ENCODE peak calls at places on chromosomes 13 and 19, in four cellular contexts. J is CD4-positive, alpha-beta T cell; D is omental fat pad; X is fibroblast of mammary gland. H is an unnamed sample.

GRCh38 chr19:36771275-36772231 is 1.1 kb downstream of the ZNF850 start:
- DNase-seq in J (no peak), D (peak), X (peak), H (no peak)

GRCh38 chr13:27449081-27449603 is 1.2 kb downstream of the MTIF3 start:
- DNase-seq in J (no peak), D (no peak), X (no peak), H (no peak)

GRCh38 chr19:50821622-50822021 is 2.0 kb downstream of the KLK1 start:
- DNase-seq in J (no peak), D (no peak), X (no peak), H (no peak)

GRCh38 chr13:91722267-91722884 is 324.0 kb downstream of the GPC5 start:
- DNase-seq in J (no peak), D (no peak), X (peak), H (no peak)

GRCh38 chr13:46578590-46578975 is 25.6 kb downstream of the LRCH1 start:
- DNase-seq in J (no peak), D (no peak), X (no peak), H (no peak)

GRCh38 chr13:110610955-110611595 is 4.3 kb upstream of the NAXD start:
- DNase-seq in J (no peak), D (no peak), X (no peak), H (no peak)

GRCh38 chr19:49845433-49845832 is 5.5 kb upstream of the PTOV1 start:
- DNase-seq in J (no peak), D (no peak), X (no peak), H (no peak)

GRCh38 chr19:35202722-35203674 is 25.5 kb downstream of the FAM187B start:
- DNase-seq in J (no peak), D (no peak), X (no peak), H (no peak)

GRCh38 chr13:39577833-39578232 is 25.2 kb downstream of the LHFPL6 start:
- DNase-seq in J (no peak), D (no peak), X (no peak), H (no peak)

GRCh38 chr13:107551521-107551920 is 663.8 kb downstream of the LIG4 start:
- DNase-seq in J (no peak), D (no peak), X (no peak), H (no peak)

GRCh38 chr13:21812192-21812626 is 141.3 kb downstream of the FGF9 start:
- DNase-seq in J (no peak), D (no peak), X (no peak), H (no peak)

GRCh38 chr13:43664700-43665191 is 122.0 kb downstream of the ENOX1 start:
- DNase-seq in J (no peak), D (no peak), X (peak), H (no peak)

GRCh38 chr13:95643009-95643408 is 1.5 kb downstream of the DZIP1 start:
- DNase-seq in J (no peak), D (no peak), X (no peak), H (no peak)

GRCh38 chr13:92826197-92826596 is 400.4 kb upstream of the GPC6 start:
- DNase-seq in J (no peak), D (no peak), X (no peak), H (no peak)

GRCh38 chr19:54172764-54173699 is at the start of gene TMC4:
- DNase-seq in J (no peak), D (no peak), X (peak), H (no peak)

GRCh38 chr19:40778865-40779284 is 828 bp downstream of the RAB4B start:
- DNase-seq in J (no peak), D (no peak), X (peak), H (no peak)

GRCh38 chr13:27182844-27183497 is 11.4 kb upstream of the USP12 start:
- DNase-seq in J (no peak), D (no peak), X (peak), H (peak)

GRCh38 chr13:32781906-32782305 is 195.7 kb downstream of the PDS5B start:
- DNase-seq in J (no peak), D (no peak), X (no peak), H (no peak)

GRCh38 chr13:95251641-95252040 is 49.6 kb downstream of the ABCC4 start:
- DNase-seq in J (no peak), D (no peak), X (peak), H (no peak)

GRCh38 chr13:20326809-20327208 is 94.7 kb upstream of the GJB6 start:
- DNase-seq in J (no peak), D (no peak), X (no peak), H (no peak)

GRCh38 chr13:20334309-20334708 is 102.2 kb upstream of the GJB6 start:
- DNase-seq in J (no peak), D (no peak), X (no peak), H (no peak)

GRCh38 chr13:20332361-20333096 is 100.4 kb upstream of the GJB6 start:
- DNase-seq in J (no peak), D (no peak), X (peak), H (no peak)

GRCh38 chr13:20331949-20332348 is 99.8 kb upstream of the GJB6 start:
- DNase-seq in J (no peak), D (no peak), X (no peak), H (no peak)

DNA sequence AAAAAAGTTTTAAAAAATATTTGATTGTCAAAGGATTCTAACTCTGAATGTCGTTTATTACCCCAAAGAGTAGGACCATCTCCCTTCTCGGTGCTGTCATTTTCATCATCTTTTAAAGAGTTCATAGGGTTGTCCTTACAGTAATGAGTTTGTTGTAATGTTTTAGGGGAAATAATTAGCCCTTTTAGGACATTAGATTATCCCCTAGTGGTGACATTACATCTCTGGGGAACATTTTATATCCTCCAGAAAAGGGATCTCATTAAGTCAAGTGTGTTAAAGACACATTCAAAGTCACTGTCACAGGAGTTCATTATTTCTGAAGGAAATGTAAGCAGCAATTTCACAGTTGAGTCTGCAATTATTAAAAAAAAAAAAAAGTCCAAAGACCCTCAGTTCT is 99.3 kb upstream of the GJB6 start:
- DNase-seq in J (no peak), D (no peak), X (no peak), H (no peak)
- TF ChIP-seq CTCF in J (no peak), D (no peak), X (no peak), H (no peak)

GRCh38 chr13:79548886-79549285 is 67.9 kb downstream of the NDFIP2 start:
- DNase-seq in J (no peak), D (no peak), X (peak), H (no peak)
- TF ChIP-seq CTCF in J (no peak), D (no peak), X (peak), H (no peak)

GRCh38 chr19:8593931-8594330 is 16.6 kb downstream of the ADAMTS10 start:
- DNase-seq in J (no peak), D (no peak), X (no peak), H (no peak)
- TF ChIP-seq CTCF in J (no peak), D (no peak), X (peak), H (no peak)

GRCh38 chr19:22527554-22527953 is 105.4 kb upstream of the ZNF98 start:
- DNase-seq in J (no peak), D (no peak), X (no peak), H (no peak)
- TF ChIP-seq CTCF in J (no peak), D (no peak), X (no peak), H (no peak)

GRCh38 chr13:35925669-35926068 is 205.5 kb downstream of the DCLK1 start:
- DNase-seq in J (no peak), D (no peak), X (no peak), H (no peak)
- TF ChIP-seq CTCF in J (no peak), D (no peak), X (no peak), H (no peak)

GRCh38 chr13:48545608-48546007 is 12.7 kb upstream of the RCBTB2 start:
- DNase-seq in J (no peak), D (no peak), X (no peak), H (no peak)

GRCh38 chr13:48539550-48539949 is 6.7 kb upstream of the RCBTB2 start:
- DNase-seq in J (no peak), D (no peak), X (peak), H (no peak)

GRCh38 chr13:48542138-48542537 is 9.3 kb upstream of the RCBTB2 start:
- DNase-seq in J (no peak), D (no peak), X (no peak), H (no peak)

GRCh38 chr13:48547663-48548092 is 14.8 kb upstream of the RCBTB2 start:
- DNase-seq in J (no peak), D (no peak), X (no peak), H (no peak)

DNA sequence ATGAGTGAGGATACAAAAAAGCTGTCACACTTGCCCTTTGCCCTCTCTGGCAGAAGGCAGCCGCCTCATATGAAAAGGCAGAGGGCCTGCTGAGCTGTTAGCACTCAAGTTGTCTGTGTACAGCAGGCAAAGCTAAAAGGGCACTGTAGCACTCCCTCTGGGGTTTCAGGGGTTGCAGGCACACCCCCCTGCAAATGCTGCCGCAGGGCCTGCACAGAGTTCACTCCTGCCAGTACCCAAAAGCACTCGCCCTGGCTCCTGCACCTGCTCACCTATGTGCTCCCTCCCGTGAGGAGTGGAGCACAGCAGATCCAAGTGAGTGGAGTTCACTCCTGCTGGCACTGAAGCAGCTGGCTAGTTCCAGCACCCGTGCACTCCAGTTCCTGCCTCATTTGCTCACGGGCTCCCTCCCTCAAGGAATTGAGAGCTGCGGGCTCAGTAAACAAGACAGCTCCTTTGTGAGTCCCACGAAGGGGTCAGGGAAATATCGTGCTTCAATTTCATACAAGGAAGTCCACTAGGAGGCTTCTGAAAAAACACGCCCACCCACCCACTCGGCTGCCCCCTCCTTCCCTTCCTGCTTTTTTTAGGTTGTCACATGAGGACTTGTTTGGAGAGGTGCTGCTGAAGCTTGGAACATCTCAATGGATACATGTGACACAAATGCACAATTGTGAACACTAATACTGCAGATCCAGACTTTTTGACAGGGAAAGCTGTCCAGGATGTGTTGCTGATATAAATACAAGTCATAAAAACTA is 9.9 kb upstream of the RCBTB2 start:
- DNase-seq in J (no peak), D (no peak), X (peak), H (no peak)
- TF ChIP-seq CTCF in J (no peak), D (no peak), X (no peak), H (peak)

GRCh38 chr13:50646070-50646469 is 197.4 kb downstream of the DLEU7 start:
- DNase-seq in J (no peak), D (no peak), X (no peak), H (no peak)

GRCh38 chr13:50643055-50643454 is 200.4 kb downstream of the DLEU7 start:
- DNase-seq in J (no peak), D (no peak), X (no peak), H (no peak)

GRCh38 chr13:50645092-50645491 is 198.4 kb downstream of the DLEU7 start:
- DNase-seq in J (no peak), D (no peak), X (peak), H (no peak)

DNA sequence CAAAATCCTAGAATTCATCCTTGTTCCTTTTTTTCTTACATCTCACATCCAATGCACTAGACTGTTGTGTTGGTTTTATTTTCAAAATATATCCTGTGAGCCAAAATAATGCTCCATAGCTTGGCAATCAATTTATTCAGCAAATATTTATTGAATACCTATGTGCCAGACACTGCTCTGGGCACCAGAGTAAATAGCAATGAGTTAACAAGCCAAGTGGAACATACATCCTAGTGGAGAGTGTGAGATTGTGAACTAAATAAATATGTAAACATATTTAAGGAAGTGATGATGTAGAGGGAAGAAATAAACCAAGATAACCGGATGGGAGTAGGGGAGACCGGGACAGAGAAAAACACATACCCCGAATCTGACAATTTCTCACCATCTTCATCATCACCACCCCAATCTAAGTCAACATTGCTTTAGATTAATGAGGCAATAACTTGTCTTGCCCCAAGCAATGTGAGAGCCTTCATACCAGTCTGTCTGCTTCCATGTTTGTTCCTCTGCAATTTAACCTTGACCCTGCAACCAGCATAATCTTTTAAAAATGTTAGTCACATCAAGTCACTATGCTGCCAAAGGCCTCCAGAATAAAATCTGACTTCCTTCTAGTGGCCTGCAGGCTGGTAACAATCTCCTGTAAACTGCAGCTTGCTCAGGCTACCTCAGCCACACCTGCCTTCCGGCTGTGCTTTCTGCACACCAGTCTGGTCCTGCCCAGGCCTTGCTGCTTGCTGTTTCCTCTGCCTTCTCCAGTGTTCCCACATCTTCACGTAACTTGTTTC is 199.2 kb downstream of the DLEU7 start:
- DNase-seq in J (no peak), D (no peak), X (no peak), H (no peak)
- TF ChIP-seq CTCF in J (no peak), D (no peak), X (no peak), H (no peak)

GRCh38 chr19:58387338-58388174 is 487 bp downstream of the RPS5 start:
- DNase-seq in J (no peak), D (no peak), X (peak), H (no peak)
- TF ChIP-seq CTCF in J (no peak), D (no peak), X (no peak), H (no peak)

DNA sequence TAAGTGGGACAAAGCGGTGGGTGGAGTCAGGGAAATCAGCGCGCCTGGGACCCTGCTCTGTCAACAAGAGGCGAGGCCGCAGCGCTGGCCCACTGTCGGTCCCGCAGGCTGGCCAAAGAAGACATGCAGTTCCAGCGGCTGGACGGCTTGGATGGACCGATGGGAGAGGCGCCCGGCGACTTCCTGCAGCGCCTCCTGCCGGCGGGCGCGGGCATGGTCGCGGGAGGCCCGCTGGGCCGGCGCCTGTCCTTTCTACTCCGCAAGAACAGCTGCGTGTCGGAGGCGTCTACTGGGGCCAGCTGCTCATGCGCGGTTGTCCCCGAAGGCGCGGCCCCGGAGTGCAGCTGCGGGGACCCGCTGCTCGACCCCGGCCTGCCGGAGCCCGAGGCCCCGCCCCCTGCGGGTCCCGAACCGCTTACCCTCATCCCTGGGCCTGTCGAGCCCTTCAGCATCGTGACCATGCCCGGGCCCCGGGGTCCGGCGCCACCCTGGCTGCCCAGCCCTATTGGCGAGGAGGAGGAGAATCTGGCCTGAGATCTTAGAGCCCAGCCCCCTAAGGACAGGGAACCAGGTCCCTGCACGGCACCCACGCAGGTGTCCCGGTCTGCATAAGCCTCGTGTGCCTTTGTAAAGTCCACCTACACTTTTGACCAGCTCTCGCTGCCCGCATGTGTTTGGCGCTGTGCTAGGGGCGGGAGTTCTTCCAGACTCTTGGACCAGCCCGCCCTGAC is 6.1 kb downstream of the BEST2 start:
- DNase-seq in J (no peak), D (peak), X (peak), H (peak)
- TF ChIP-seq CTCF in J (peak), D (peak), X (peak), H (peak)